ENCODE peak calls at places on chromosomes 7 and 10, in seven cellular contexts. L is psoas muscle, R is IMR-90, P is right lobe of liver, W is heart right ventricle, S is A549, T is dorsolateral prefrontal cortex. K is an unnamed sample.

GRCh38 chr7:112985377-112985987 is 101.1 kb downstream of the GPR85 start:
- DNase-seq in W (no peak), L (no peak), P (no peak), T (no peak), S (no peak), R (peak; percentile 84), K (no peak)

GRCh38 chr7:138400400-138400886 is 59.6 kb upstream of the TRIM24 start:
- DNase-seq in W (no peak), L (no peak), R (no peak), P (no peak), S (no peak), T (no peak), K (no peak)

GRCh38 chr10:36765777-36766176 is 359.6 kb upstream of the ANKRD30A start:
- DNase-seq in P (no peak), R (peak; percentile 53), W (no peak), T (no peak), S (no peak), L (no peak), K (peak; percentile 18)

GRCh38 chr7:69787736-69788431 is 189.6 kb downstream of the AUTS2 start:
- DNase-seq in R (no peak), W (no peak), P (no peak), L (no peak), S (no peak), T (no peak), K (peak; percentile 9)

GRCh38 chr10:118496525-118496924 is 98.9 kb downstream of the PRLHR start:
- DNase-seq in R (no peak), L (no peak), P (no peak), W (no peak), T (no peak), S (no peak), K (no peak)

GRCh38 chr7:369476-369980 is 79.6 kb downstream of the FOXL3 start:
- DNase-seq in L (peak; percentile 22), W (no peak), R (no peak), T (no peak), S (no peak), P (peak; percentile 5), K (no peak)

GRCh38 chr7:157434231-157434630 is 97.4 kb downstream of the DNAJB6 start:
- DNase-seq in T (no peak), R (no peak), L (peak; percentile 15), W (no peak), P (no peak), S (no peak), K (no peak)

GRCh38 chr7:80411621-80412020 is 100.2 kb downstream of the GNAT3 start:
- DNase-seq in P (no peak), L (no peak), W (no peak), R (peak; percentile 23), S (no peak), T (no peak), K (no peak)

GRCh38 chr10:49300140-49300974 is 1.4 kb downstream of the C10orf71 start:
- DNase-seq in W (peak; percentile 54), P (no peak), T (no peak), L (peak; percentile 84), S (no peak), R (peak; percentile 17), K (peak; percentile 8)

GRCh38 chr7:137983308-137984008 is 18.4 kb downstream of the CREB3L2 start:
- DNase-seq in R (no peak), T (no peak), S (no peak), L (peak; percentile 60), P (no peak), W (peak; percentile 33), K (no peak)

GRCh38 chr10:127935115-127935561 is 28.2 kb downstream of the PTPRE start:
- DNase-seq in R (no peak), L (peak; percentile 71), S (no peak), P (no peak), T (peak; percentile 44), W (no peak), K (no peak)

GRCh38 chr7:101953248-101953819 is 135.9 kb downstream of the CUX1 start:
- DNase-seq in T (no peak), P (no peak), W (peak; percentile 37), L (peak; percentile 82), R (peak; percentile 92), S (no peak), K (no peak)
- H3K4me3 ChIP-seq in T (no peak overlapping the region), P (no peak overlapping the region), W (no peak overlapping the region), L (no peak overlapping the region), R (no peak overlapping the region), S (no peak overlapping the region), K (no peak overlapping the region)

DNA sequence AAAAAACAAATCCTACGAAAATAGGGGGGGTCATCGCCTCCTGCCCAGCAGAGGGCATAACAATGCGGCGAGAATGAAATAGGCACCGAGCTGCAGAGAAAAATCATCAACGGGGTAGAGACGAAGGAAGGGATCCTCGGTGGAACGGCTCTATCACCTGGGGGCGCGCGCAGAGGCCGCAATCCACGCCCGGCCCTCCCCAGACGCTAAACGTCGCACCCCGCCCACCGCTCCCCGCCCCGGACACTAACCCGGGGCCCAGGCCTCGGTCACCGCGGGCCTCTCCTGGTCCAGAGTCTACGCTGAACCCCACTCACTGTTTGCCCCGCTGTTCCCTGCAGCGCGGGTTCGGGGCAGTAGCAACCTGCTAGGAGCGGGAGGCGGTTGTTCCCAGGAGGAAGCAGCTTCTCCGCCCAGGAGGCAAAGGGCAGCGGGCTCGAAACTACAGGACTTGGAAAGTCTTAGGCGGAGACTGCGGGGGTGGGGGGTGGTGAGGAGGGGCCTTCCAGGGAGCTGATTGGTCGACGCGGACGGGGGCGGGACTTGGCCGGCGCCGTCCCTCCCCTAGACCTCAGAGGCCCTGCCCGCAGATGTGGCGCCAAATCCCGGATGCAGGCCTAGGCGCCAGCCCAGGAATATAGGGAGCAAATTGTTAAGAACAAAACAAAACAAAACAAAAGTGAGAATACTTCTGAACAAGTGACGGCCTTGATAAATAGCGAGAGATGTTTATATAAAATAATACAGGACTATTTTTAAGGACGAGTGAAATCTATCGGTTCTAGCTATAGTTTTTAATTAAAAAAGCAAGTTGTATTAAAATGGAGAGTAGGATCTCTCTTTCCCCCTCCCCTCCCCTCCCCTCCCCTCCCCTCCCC is at the start of gene TCAF1:
- DNase-seq in W (peak; percentile 96), L (peak; percentile 97), S (peak; percentile 97), R (peak; percentile 93), T (peak; percentile 96), P (peak; percentile 97), K (peak; percentile 85)
- TF ChIP-seq CTCF in W (peak; percentile 35), L (no peak), S (peak; percentile 48), R (peak; percentile 47), T (peak; percentile 41), P (no peak), K (peak; percentile 41)

GRCh38 chr10:30705625-30706149 is 76.1 kb upstream of the LYZL2 start:
- DNase-seq in W (no peak), L (no peak), P (no peak), R (no peak), T (no peak), S (no peak), K (no peak)
- H3K4me3 ChIP-seq in W (no peak overlapping the region), L (no peak overlapping the region), P (no peak overlapping the region), R (no peak overlapping the region), T (no peak overlapping the region), S (no peak overlapping the region), K (no peak overlapping the region)

GRCh38 chr7:31938650-31939049 is 131.6 kb downstream of the PDE1C start:
- DNase-seq in W (no peak), R (peak; percentile 45), P (no peak), S (peak; percentile 86), L (no peak), T (no peak), K (no peak)
- TF ChIP-seq CTCF in W (no peak), R (peak; percentile 26), P (no peak), S (peak; percentile 23), L (no peak), T (no peak), K (peak; percentile 29)

GRCh38 chr7:151440799-151441443 is 980 bp upstream of the CRYGN start:
- DNase-seq in L (peak; percentile 44), T (no peak), W (no peak), S (no peak), P (no peak), R (no peak), K (no peak)
- H3K4me3 ChIP-seq in L (no peak overlapping the region), T (no peak overlapping the region), W (no peak overlapping the region), S (no peak overlapping the region), P (no peak overlapping the region), R (no peak overlapping the region), K (no peak overlapping the region)

DNA sequence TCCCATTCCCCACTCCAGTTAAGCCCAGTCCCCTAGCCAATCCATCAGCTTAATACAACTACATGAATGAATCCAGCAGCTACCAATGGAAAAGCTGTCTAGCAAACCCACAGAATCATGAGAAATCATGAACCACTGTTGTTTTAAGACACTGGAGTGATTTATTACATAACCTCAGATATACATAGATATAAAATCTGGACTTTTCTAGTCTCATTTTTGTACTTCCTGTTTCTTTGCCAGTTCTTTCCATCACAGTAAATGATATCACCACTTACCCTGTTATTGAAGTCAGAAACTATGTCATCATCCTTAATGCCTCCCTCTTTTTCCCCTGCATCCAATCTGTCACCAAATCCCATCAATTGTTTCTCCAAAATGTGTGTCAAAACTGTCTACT is 55.7 kb downstream of the MKLN1 start:
- DNase-seq in R (peak; percentile 40), W (no peak), T (no peak), P (no peak), S (no peak), L (no peak), K (no peak)
- TF ChIP-seq CTCF in R (no peak), W (no peak), T (no peak), P (no peak), S (no peak), L (no peak), K (no peak)

DNA sequence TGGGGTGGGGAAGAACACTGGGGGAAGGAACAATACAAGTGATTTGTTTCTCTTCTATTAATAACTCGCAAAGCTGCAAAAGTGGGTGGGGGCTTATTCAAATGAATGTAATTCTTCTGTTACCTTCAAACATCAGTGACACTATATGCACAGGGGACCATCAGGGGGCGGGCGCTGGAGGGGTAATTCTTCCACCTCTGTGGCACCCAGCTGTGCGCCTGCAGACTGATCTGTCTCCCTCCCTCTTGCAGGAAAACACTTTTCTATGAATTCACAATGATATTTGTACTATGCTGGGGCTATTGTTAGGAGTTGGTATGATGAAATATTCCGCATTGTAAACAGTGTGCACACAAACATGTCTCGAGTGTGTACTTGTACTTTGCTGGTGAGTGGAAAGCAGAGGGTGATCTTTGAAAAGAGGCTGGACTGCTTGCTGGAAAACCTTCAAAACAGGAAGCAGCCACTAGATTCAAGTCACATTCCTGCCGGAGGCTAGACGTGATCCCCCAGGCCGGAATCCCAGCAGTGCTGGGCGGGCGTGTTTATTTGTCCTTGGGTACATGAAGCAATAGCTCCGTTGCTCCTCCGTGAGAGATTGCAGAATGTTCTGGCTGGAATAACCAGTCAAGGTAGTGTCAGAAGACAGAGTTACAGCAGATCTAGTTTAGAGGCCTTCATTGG is 15.8 kb upstream of the BNIP3 start:
- DNase-seq in T (no peak), R (peak; percentile 90), S (peak; percentile 66), P (peak; percentile 73), W (peak; percentile 59), L (peak; percentile 91), K (peak; percentile 9)
- H3K4me3 ChIP-seq in T (no peak overlapping the region), R (no peak overlapping the region), S (no peak overlapping the region), P (no peak overlapping the region), W (no peak overlapping the region), L (peak overlapping the region; percentile 43), K (no peak overlapping the region)

GRCh38 chr10:103693070-103693811 is 162.1 kb downstream of the SH3PXD2A start:
- DNase-seq in W (no peak), S (no peak), T (no peak), L (peak; percentile 64), P (no peak), R (no peak), K (no peak)
- TF ChIP-seq CTCF in W (no peak), S (no peak), T (no peak), L (no peak), P (no peak), R (peak; percentile 5), K (no peak)

K was measured in astrocyte of the cerebellum.